ENCODE peak calls at places on chromosomes 6 and 20, in five cellular contexts. F is esophagus squamous epithelium, C is fibroblast of lung, K is A549, T is IMR-90. N is an unnamed sample.

GRCh38 chr20:600736-601135 is 9.4 kb downstream of the TCF15 start:
- DNase-seq in F (no peak), C (no peak), K (no peak), T (no peak), N (no peak)

GRCh38 chr6:43180985-43181384 is 1.0 kb upstream of the CUL9 start:
- DNase-seq in F (no peak), C (no peak), K (no peak), T (peak), N (no peak)

GRCh38 chr20:20552076-20552475 is 160.4 kb downstream of the RALGAPA2 start:
- DNase-seq in F (no peak), C (no peak), K (no peak), T (no peak), N (no peak)

GRCh38 chr6:27757307-27757706 is 154.9 kb downstream of the OR2B2 start:
- DNase-seq in F (no peak), C (peak), K (no peak), T (no peak), N (no peak)

GRCh38 chr6:71460933-71461332 is 172.3 kb downstream of the OGFRL1 start:
- DNase-seq in F (no peak), C (no peak), K (no peak), T (peak), N (peak)

GRCh38 chr6:135162678-135163439 is 18.2 kb upstream of the MYB start:
- DNase-seq in F (no peak), C (no peak), K (peak), T (no peak), N (no peak)

GRCh38 chr6:33577106-33577535 is 3.0 kb downstream of the BAK1 start:
- DNase-seq in F (no peak), C (no peak), K (no peak), T (no peak), N (peak)

GRCh38 chr6:44535446-44535845 is 147.9 kb downstream of the CDC5L start:
- DNase-seq in F (no peak), C (no peak), K (no peak), T (no peak), N (no peak)

GRCh38 chr20:49852522-49853055 is 40.0 kb downstream of the SLC9A8 start:
- DNase-seq in F (no peak), C (no peak), K (no peak), T (no peak), N (no peak)

GRCh38 chr6:168404560-168404959 is 36.4 kb upstream of the SMOC2 start:
- DNase-seq in F (no peak), C (no peak), K (no peak), T (no peak), N (no peak)

GRCh38 chr20:17835941-17836861 is 132.4 kb downstream of the SNX5 start:
- DNase-seq in F (no peak), C (peak), K (no peak), T (peak), N (no peak)

DNA sequence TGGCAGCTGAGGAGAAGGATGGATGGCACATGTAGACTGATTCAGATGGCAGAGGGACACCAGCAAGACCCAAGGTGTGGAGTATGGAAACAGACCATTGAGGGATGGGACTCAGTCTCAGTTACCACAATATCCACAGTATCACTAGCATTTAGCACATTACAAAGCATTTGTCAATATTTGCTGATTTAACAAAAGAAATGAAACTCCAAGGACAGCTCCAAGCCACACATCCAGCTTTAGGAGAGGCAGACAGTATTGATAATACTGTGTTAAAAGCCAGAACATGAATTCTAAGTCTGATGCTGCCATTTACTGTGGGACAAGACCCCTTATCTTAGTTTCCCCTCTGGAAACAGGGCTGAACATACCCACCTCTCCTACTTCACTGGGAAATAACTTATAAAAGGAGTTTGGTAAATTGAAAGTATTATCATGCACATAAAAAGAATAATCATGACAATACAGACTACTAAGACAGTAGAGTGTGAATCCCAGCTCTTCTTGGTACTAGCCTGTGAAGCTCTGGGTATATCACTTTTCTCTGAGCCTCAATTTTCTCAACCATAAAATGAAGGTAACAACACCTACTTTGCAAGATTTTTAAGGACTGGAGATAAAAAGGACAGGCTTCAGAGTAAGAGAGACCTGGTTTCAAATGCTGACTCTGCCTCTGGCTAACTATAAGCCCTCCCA is 11.1 kb downstream of the BCL2L1 start:
- DNase-seq in F (no peak), C (no peak), K (no peak), T (no peak), N (no peak)
- H3K4me3 ChIP-seq in F (no peak), C (no peak), K (peak), T (no peak), N (no peak)

DNA sequence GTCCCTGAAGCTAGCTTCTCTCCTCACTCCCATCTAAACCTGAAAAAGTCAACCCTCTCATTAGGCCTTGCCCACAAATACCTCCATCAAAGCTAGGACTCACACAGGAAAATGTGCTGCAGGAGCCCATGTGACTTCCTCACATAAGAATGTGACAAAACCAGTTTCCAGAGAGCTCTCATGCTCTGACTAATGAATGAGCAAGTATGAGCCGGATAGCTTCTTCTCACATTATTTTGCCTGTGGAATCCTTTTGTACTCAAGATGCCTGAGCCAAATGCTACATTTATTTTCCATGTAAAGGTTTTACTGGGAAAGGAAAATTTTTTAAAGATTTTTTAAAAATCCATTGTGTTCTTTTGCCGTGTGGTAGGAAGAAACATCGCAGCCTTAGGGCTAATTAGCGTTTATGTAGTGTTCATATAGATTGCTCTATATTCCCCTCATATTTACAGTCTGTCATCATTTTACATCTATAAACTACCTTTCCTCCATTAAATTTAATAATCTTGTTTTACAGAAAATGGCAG is 68.6 kb upstream of the CCN6 start:
- DNase-seq in F (no peak), C (peak), K (no peak), T (peak), N (peak)
- TF ChIP-seq CTCF in F (peak), C (no peak), K (no peak), T (no peak), N (no peak)

GRCh38 chr6:15404700-15404980 is 158.8 kb downstream of the JARID2 start:
- DNase-seq in F (no peak), C (no peak), K (no peak), T (no peak), N (no peak)
- H3K4me3 ChIP-seq in F (no peak), C (no peak), K (no peak), T (no peak), N (no peak)

GRCh38 chr20:3795511-3796468 is at the start of gene CDC25B:
- DNase-seq in F (peak), C (peak), K (peak), T (peak), N (peak)
- TF ChIP-seq CTCF in F (peak), C (peak), K (peak), T (peak), N (peak)

DNA sequence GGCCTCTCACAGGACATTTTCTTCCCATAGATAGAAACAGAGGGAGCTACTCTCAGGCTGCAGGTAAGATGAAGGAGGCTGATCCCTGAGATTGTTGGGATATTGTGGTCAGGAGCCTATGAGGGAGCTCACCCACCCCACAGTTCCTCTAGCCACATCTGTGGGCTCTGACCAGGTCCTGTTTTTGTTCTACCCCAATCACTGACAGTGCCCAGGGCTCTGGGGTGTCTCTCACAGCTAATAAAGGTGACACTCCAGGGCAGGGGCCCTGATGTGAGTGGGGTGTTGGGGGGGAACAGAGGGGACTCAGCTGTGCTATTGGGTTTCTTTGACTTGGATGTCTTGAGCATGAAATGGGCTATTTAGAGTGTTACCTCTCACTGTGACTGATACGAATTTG is 2.7 kb downstream of the HLA-F start:
- DNase-seq in F (no peak), C (no peak), K (no peak), T (no peak), N (no peak)
- H3K4me3 ChIP-seq in F (peak), C (no peak), K (no peak), T (no peak), N (no peak)

GRCh38 chr20:6829510-6830116 is 62.1 kb downstream of the BMP2 start:
- DNase-seq in F (no peak), C (peak), K (no peak), T (peak), N (peak)

GRCh38 chr20:6832811-6833210 is 65.3 kb downstream of the BMP2 start:
- DNase-seq in F (no peak), C (no peak), K (no peak), T (no peak), N (no peak)

GRCh38 chr20:6831461-6831860 is 64.0 kb downstream of the BMP2 start:
- DNase-seq in F (no peak), C (no peak), K (no peak), T (no peak), N (peak)

GRCh38 chr20:6827472-6827871 is 60.0 kb downstream of the BMP2 start:
- DNase-seq in F (no peak), C (no peak), K (no peak), T (no peak), N (no peak)

GRCh38 chr20:6828794-6829423 is 61.4 kb downstream of the BMP2 start:
- DNase-seq in F (no peak), C (peak), K (peak), T (peak), N (peak)
- TF ChIP-seq CTCF in F (peak), C (peak), K (peak), T (peak), N (peak)